ENCODE peak calls at places on chromosomes 6 and 20, in four cellular contexts. X, G, Y and M are unnamed samples. For H3K4me1, the result is how much of the 10 kb centered on the place peaks cover.

GRCh38 chr6:40900791-40901190 is 138.2 kb downstream of the UNC5CL start:
- DNase-seq in Y (no peak), X (no peak), G (no peak), M (no peak)

GRCh38 chr6:124964084-124964763 is 2.0 kb downstream of the RNF217 start:
- DNase-seq in Y (peak), G (no peak), X (no peak), M (peak)

GRCh38 chr6:36724514-36725385 is 27.1 kb downstream of the RAB44 start:
- DNase-seq in X (peak), G (peak), Y (peak), M (peak)

GRCh38 chr6:22079788-22080187 is 217.0 kb downstream of the PRL start:
- DNase-seq in Y (peak), G (no peak), X (no peak), M (peak)

GRCh38 chr20:4563534-4563933 is 158.2 kb upstream of the PRND start:
- DNase-seq in Y (no peak), X (no peak), G (peak), M (no peak)

GRCh38 chr20:64006490-64006889 is 25.6 kb downstream of the PRPF6 start:
- DNase-seq in X (no peak), Y (no peak), G (no peak), M (no peak)

GRCh38 chr6:163688971-163689370 is 274.5 kb downstream of the QKI start:
- DNase-seq in X (no peak), G (no peak), Y (no peak), M (no peak)

GRCh38 chr20:17796096-17796563 is 96.4 kb downstream of the BANF2 start:
- DNase-seq in Y (peak), X (peak), G (peak), M (no peak)

GRCh38 chr6:138226011-138226410 is 7.7 kb upstream of the PBOV1 start:
- DNase-seq in X (no peak), Y (no peak), G (no peak), M (no peak)

GRCh38 chr20:22716824-22717351 is 132.5 kb upstream of the FOXA2 start:
- DNase-seq in G (peak), X (no peak), Y (no peak), M (no peak)

GRCh38 chr20:37404461-37404881 is 58.5 kb downstream of the SRC start:
- DNase-seq in G (no peak), Y (no peak), X (no peak), M (peak)

GRCh38 chr6:105204331-105204730 is 24.5 kb upstream of the POPDC3 start:
- DNase-seq in Y (no peak), X (no peak), G (peak), M (no peak)

DNA sequence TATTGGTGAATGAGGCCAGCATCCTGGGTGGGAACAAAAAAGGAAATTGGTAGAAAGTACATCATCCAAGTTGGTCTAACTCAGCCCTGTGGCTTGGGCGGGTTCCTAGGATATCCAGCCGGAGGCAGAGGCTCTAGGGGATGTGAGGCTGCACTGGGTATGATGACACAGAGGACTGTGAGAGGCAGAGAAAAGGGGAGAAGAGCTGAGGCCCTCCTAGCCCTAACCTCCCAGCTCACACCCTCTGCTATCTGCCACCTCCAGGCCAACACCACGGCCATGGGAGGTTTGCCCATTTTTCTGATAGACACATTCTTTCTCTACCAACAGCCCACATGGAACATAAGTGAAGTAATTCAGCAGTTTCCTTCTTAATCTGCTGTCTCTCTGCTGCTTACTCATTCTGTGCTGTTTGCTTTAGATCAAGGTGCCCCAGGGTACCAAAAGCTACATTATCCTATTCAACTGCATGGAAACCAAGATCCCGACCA is 284.4 kb downstream of the ESR1 start:
- DNase-seq in Y (no peak), G (peak), X (no peak), M (peak)
- H3K4me1 ChIP-seq in Y (under half), G (half or more), X (under half), M (under half)

GRCh38 chr6:129369737-129370136 is 340.2 kb downstream of the ARHGAP18 start:
- DNase-seq in Y (no peak), X (no peak), G (no peak), M (no peak)
- H3K4me3 ChIP-seq in Y (no peak), X (no peak), G (no peak), M (no peak)

DNA sequence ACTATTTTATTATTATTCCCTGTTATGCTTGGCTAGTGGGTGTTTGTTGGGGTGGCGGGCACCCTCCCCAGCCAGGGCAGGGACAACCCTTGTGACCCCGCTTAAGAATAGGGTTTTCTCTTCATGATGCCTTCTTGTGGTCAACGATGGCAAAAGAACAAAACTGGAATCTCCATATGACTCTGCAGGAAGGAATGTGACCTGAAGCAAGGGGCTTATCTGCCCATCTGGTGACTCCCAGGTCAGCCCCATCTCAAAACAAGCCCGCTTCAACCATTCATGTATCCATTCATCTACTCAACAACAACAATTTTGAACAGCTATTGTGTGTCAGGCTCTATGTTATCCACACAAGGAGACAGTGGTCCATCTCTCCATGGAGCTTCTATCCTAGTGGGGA is 30.9 kb upstream of the TGM6 start:
- DNase-seq in G (peak), X (no peak), Y (peak), M (no peak)
- TF ChIP-seq CTCF in G (no peak), X (no peak), Y (no peak), M (no peak)

DNA sequence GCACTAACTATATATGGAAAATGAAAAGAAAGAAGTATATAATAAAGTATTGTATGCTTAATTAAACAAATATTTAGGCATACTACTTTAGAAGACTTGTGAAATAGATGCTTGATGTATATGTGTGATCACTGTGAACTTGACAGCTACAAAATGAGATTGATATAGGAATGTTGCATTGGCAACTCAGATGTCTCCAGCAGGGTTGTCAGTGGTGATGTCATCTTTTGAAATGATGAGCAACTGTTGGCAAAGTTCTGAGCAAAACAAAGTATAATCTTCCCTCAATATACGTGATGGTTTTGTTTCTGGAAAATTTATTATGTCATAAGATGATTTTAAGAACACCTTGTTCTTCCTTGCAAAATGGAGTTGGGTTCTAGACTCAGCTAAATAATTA is 133.8 kb downstream of the ARID1B start:
- DNase-seq in Y (no peak), G (no peak), X (no peak), M (peak)
- H3K4me1 ChIP-seq in Y (under half), G (under half), X (under half), M (under half)